ENCODE peak calls at places on chromosome 3, in seven cellular contexts. U is fibroblast of lung; H is K562; K is GM13976; O is upper lobe of right lung; C is CD4-positive, alpha-beta T cell; J is AG04450. F is an unnamed sample.

GRCh38 chr3:155292133-155292532 is 1.4 kb downstream of the STRIT1 start:
- DNase-seq in J (no peak), H (no peak), O (no peak), C (no peak), K (no peak), U (no peak), F (no peak)

GRCh38 chr3:9750556-9751411 is 1.0 kb downstream of the OGG1 start:
- DNase-seq in J (no peak), C (no peak), O (no peak), H (peak; percentile 50), K (peak; percentile 53), U (peak; percentile 45), F (no peak)

GRCh38 chr3:10473581-10474438 is 31.6 kb downstream of the ATP2B2 start:
- DNase-seq in H (no peak), O (no peak), J (no peak), K (no peak), U (no peak), C (no peak), F (no peak)

GRCh38 chr3:167684389-167684993 is 30.7 kb upstream of the WDR49 start:
- DNase-seq in C (peak; percentile 1), J (peak; percentile 24), H (peak; percentile 43), O (no peak), U (peak; percentile 35), K (peak; percentile 35), F (peak; percentile 73)

GRCh38 chr3:185585862-185586643 is at the start of gene SENP2:
- DNase-seq in O (peak; percentile 100), H (peak; percentile 97), C (peak; percentile 100), J (peak; percentile 97), U (peak; percentile 97), K (peak; percentile 98), F (peak; percentile 99)

GRCh38 chr3:135106445-135106844 is 311.4 kb downstream of the EPHB1 start:
- DNase-seq in H (peak; percentile 24), C (no peak), J (no peak), O (no peak), K (peak; percentile 32), U (peak; percentile 7), F (peak; percentile 61)

GRCh38 chr3:124763644-124764358 is 33.5 kb downstream of the UMPS start:
- DNase-seq in U (no peak), C (no peak), K (no peak), O (no peak), J (no peak), H (no peak), F (no peak)

GRCh38 chr3:152245498-152246175 is 23.1 kb upstream of the MBNL1 start:
- DNase-seq in K (no peak), C (no peak), H (no peak), J (no peak), U (no peak), O (no peak), F (no peak)

GRCh38 chr3:190378240-190378891 is 9.6 kb upstream of the CLDN16 start:
- DNase-seq in O (no peak), H (no peak), U (peak; percentile 97), C (no peak), K (no peak), J (peak; percentile 69), F (no peak)

GRCh38 chr3:71857926-71858325 is 73.0 kb upstream of the PROK2 start:
- DNase-seq in J (no peak), C (no peak), U (no peak), H (no peak), O (no peak), K (no peak), F (no peak)

GRCh38 chr3:149542375-149543312 is 68.1 kb downstream of the TM4SF4 start:
- DNase-seq in J (no peak), U (peak; percentile 95), O (no peak), H (no peak), K (no peak), C (no peak), F (no peak)

GRCh38 chr3:148319161-148319915 is 378.4 kb upstream of the AGTR1 start:
- DNase-seq in H (no peak), K (peak; percentile 28), O (no peak), J (peak; percentile 44), C (no peak), U (peak; percentile 82), F (no peak)

GRCh38 chr3:52046186-52046913 is 10.0 kb downstream of the DUSP7 start:
- DNase-seq in U (peak; percentile 99), O (no peak), K (no peak), J (peak; percentile 87), C (no peak), H (no peak), F (peak; percentile 22)

GRCh38 chr3:52046914-52047239 is 9.5 kb downstream of the DUSP7 start:
- DNase-seq in U (no peak), K (no peak), C (no peak), H (no peak), O (no peak), J (no peak), F (no peak)

GRCh38 chr3:52049503-52049902 is 6.9 kb downstream of the DUSP7 start:
- DNase-seq in H (no peak), J (no peak), K (no peak), O (no peak), U (no peak), C (no peak), F (no peak)

GRCh38 chr3:52044869-52045616 is 11.3 kb downstream of the DUSP7 start:
- DNase-seq in C (no peak), J (no peak), K (no peak), H (no peak), O (no peak), U (no peak), F (no peak)

DNA sequence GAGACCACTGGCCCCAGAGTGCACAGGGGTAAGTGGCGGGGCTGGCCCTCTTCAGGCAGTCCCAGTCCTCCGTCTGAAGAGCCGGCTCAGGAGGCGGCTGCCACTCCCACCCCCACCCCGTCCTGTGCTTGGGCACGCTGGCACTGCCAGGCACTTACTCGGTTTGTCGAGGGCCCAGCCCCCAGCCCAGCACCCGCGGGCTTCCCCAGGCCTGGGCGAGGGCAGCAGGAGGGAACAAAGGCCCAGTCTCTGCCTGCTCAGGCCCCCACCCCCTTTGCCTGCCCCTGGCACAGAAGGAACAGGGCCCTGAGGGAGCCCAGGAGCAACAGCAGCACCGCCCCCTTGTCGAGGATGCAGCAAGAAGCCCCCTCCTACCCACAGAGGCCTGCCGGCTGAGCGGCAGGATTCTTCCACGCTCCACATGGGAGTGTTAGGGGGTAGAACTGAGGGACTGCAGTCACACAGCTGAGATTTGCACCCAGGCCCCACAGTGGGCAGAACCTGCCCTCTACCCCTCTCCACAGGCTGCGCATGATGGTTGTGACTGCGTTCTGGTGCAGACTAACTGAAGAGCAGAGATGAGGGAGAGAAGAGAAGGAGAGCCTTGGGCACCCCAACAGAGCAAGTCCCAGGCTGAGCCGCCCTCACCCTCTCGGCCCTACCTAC is 8.9 kb downstream of the DUSP7 start:
- DNase-seq in J (no peak), C (no peak), H (no peak), K (no peak), U (peak; percentile 52), O (peak; percentile 78), F (no peak)
- TF ChIP-seq CTCF in J (no peak), C (no peak), H (no peak), K (no peak), U (no peak), O (no peak), F (no peak)

GRCh38 chr3:39126532-39127071 is 19.1 kb downstream of the TTC21A start:
- DNase-seq in C (no peak), O (no peak), U (peak; percentile 50), J (no peak), H (peak; percentile 68), K (no peak), F (peak; percentile 55)
- TF ChIP-seq CTCF in C (peak; percentile 45), O (peak; percentile 57), U (peak; percentile 63), J (peak; percentile 80), H (peak; percentile 89), K (peak; percentile 47), F (no peak)

DNA sequence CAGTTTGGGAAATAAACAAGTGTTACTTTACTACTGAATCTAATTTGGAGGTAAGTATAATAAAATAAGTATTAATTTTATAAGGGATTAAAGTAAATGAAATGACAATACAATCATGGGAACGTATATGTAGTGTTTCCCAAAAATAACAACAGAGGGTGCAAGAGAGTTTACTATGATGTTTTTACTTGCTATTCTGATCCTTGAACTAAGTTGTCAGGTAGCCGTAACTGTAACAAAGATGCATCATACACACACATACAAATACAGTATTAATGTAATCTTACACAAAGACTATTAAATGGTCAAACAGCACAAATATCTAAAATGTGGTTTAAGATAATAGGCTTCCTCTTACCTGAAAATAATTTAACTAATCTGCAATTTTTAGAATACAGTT is 311.4 kb downstream of the TBC1D5 start:
- DNase-seq in C (no peak), H (peak; percentile 41), J (peak; percentile 3), U (peak; percentile 33), K (peak; percentile 30), O (no peak), F (no peak)
- TF ChIP-seq CTCF in C (peak; percentile 21), H (peak; percentile 48), J (peak; percentile 51), U (no peak), K (peak; percentile 22), O (peak; percentile 50), F (peak; percentile 25)

GRCh38 chr3:192915724-192916123 is 1.9 kb downstream of the MB21D2 start:
- DNase-seq in K (no peak), H (no peak), O (no peak), U (peak; percentile 41), J (no peak), C (no peak), F (no peak)

GRCh38 chr3:192913540-192913939 is 4.1 kb downstream of the MB21D2 start:
- DNase-seq in U (no peak), K (no peak), C (no peak), H (no peak), J (no peak), O (no peak), F (no peak)

GRCh38 chr3:192914873-192915272 is 2.8 kb downstream of the MB21D2 start:
- DNase-seq in O (no peak), H (no peak), U (no peak), J (no peak), K (no peak), C (no peak), F (no peak)

GRCh38 chr3:192916455-192917257 is 1.0 kb downstream of the MB21D2 start:
- DNase-seq in U (peak; percentile 76), C (peak; percentile 4), J (no peak), H (no peak), K (peak; percentile 68), O (peak; percentile 83), F (peak; percentile 49)

GRCh38 chr3:192915306-192915705 is 2.4 kb downstream of the MB21D2 start:
- DNase-seq in J (no peak), U (peak; percentile 64), O (no peak), C (no peak), H (no peak), K (peak; percentile 46), F (peak; percentile 10)
- TF ChIP-seq CTCF in J (peak; percentile 49), U (peak; percentile 15), O (no peak), C (no peak), H (no peak), K (peak; percentile 52), F (no peak)

F was measured in endothelial cell.